ENCODE peak calls at places on chromosome 7, in eight cellular contexts. T is GM23248, G is hepatocyte, U is IMR-90, D is mucosa of descending colon, V is fibroblast of pulmonary artery, M is esophagus squamous epithelium, B is sigmoid colon. F is an unnamed sample.

GRCh38 chr7:20558963-20559716 is 56.3 kb upstream of the ABCB5 start:
- DNase-seq in B (no peak), M (no peak), G (no peak), V (no peak), D (no peak), T (no peak), U (no peak), F (no peak)

GRCh38 chr7:7791523-7791922 is 73.1 kb upstream of the RPA3 start:
- DNase-seq in V (no peak), G (no peak), U (no peak), B (no peak), D (no peak), T (peak), M (no peak), F (no peak)

GRCh38 chr7:44324204-44325126 is 929 bp downstream of the CAMK2B start:
- DNase-seq in B (no peak), T (peak), G (no peak), U (no peak), V (no peak), D (no peak), M (no peak), F (no peak)

GRCh38 chr7:107891619-107892366 is 810 bp downstream of the DLD start:
- DNase-seq in D (no peak), B (no peak), G (no peak), M (no peak), T (peak), V (peak), U (peak), F (no peak)

GRCh38 chr7:76069238-76069638 is 21.3 kb downstream of the MDH2 start:
- DNase-seq in V (peak), M (no peak), D (peak), T (peak), G (peak), B (peak), U (peak), F (no peak)

GRCh38 chr7:95263803-95264202 is 60.5 kb downstream of the PON1 start:
- DNase-seq in U (no peak), D (no peak), B (no peak), T (no peak), M (no peak), V (no peak), G (no peak), F (no peak)

GRCh38 chr7:18693401-18693800 is 197.9 kb downstream of the HDAC9 start:
- DNase-seq in G (peak), V (peak), U (peak), T (peak), M (no peak), D (peak), B (peak), F (no peak)

GRCh38 chr7:66950311-66950710 is 29.3 kb downstream of the TMEM248 start:
- DNase-seq in T (no peak), U (peak), B (no peak), G (no peak), M (no peak), V (no peak), D (no peak), F (no peak)

GRCh38 chr7:154907651-154908620 is 95.0 kb downstream of the PAXIP1 start:
- DNase-seq in D (no peak), G (no peak), M (no peak), U (no peak), B (peak), T (no peak), V (no peak), F (peak)

GRCh38 chr7:150415161-150416160 is 35.0 kb upstream of the GIMAP8 start:
- DNase-seq in G (no peak), M (no peak), B (no peak), T (no peak), V (no peak), U (no peak), D (peak), F (no peak)

GRCh38 chr7:150367187-150367510 is 1.5 kb upstream of the REPIN1 start:
- DNase-seq in G (no peak), B (no peak), U (no peak), T (no peak), V (no peak), D (no peak), M (no peak), F (no peak)

GRCh38 chr7:45920543-45921380 is at the start of gene IGFBP3:
- DNase-seq in D (peak), M (no peak), U (peak), G (peak), T (peak), B (no peak), V (peak), F (no peak)

GRCh38 chr7:128697301-128697905 is 25.3 kb downstream of the GARIN1A start:
- DNase-seq in T (peak), B (peak), U (peak), G (peak), V (peak), M (peak), D (peak), F (peak)

GRCh38 chr7:149664666-149665065 is 108.7 kb downstream of the ZNF467 start:
- DNase-seq in T (no peak), G (no peak), V (no peak), B (no peak), D (no peak), M (no peak), U (no peak), F (no peak)

GRCh38 chr7:12207046-12207445 is 4.0 kb upstream of the TMEM106B start:
- DNase-seq in G (no peak), D (no peak), V (no peak), M (no peak), U (no peak), T (no peak), B (no peak), F (no peak)

GRCh38 chr7:76327610-76328009 is 25.1 kb downstream of the HSPB1 start:
- DNase-seq in M (no peak), T (no peak), G (no peak), V (no peak), D (no peak), U (no peak), B (peak), F (peak)

GRCh38 chr7:17814058-17814457 is 126.2 kb downstream of the SNX13 start:
- DNase-seq in T (no peak), D (no peak), V (no peak), B (no peak), G (no peak), M (no peak), U (no peak), F (no peak)

GRCh38 chr7:129784783-129785456 is 167.8 kb downstream of the UBE2H start:
- DNase-seq in D (peak), T (no peak), B (no peak), M (no peak), V (no peak), U (no peak), G (no peak), F (no peak)

GRCh38 chr7:107579881-107580715 is at the start of gene BCAP29:
- DNase-seq in B (peak), U (peak), T (peak), V (peak), M (peak), D (peak), G (peak), F (peak)

GRCh38 chr7:117133125-117133524 is 179.8 kb downstream of the ST7 start:
- DNase-seq in V (no peak), G (no peak), D (no peak), B (no peak), M (no peak), U (no peak), T (no peak), F (no peak)

GRCh38 chr7:36784991-36785940 is 61.0 kb upstream of the AOAH start:
- DNase-seq in B (peak), U (no peak), G (no peak), D (peak), M (no peak), T (no peak), V (peak), F (peak)

GRCh38 chr7:54774785-54775740 is 16.1 kb upstream of the SEC61G start:
- DNase-seq in V (no peak), B (no peak), G (no peak), U (no peak), T (no peak), M (no peak), D (no peak), F (no peak)

GRCh38 chr7:71682841-71683341 is 550.9 kb downstream of the GALNT17 start:
- DNase-seq in U (no peak), G (peak), B (no peak), V (no peak), M (no peak), D (peak), T (no peak), F (no peak)

GRCh38 chr7:47197508-47197907 is 384.4 kb downstream of the TNS3 start:
- DNase-seq in U (no peak), T (no peak), B (no peak), D (no peak), M (no peak), V (no peak), G (no peak), F (no peak)

GRCh38 chr7:131553906-131554305 is 2.5 kb downstream of the PODXL start:
- DNase-seq in B (no peak), D (no peak), U (no peak), M (no peak), G (no peak), V (no peak), T (no peak), F (no peak)

GRCh38 chr7:131556912-131557457 is 557 bp upstream of the PODXL start:
- DNase-seq in M (no peak), U (no peak), T (no peak), G (no peak), B (no peak), D (no peak), V (no peak), F (no peak)

GRCh38 chr7:131556055-131556911 is at the start of gene PODXL:
- DNase-seq in D (peak), T (peak), B (peak), U (peak), V (peak), G (peak), M (no peak), F (no peak)

GRCh38 chr7:131555565-131556054 is 818 bp downstream of the PODXL start:
- DNase-seq in M (no peak), T (peak), B (peak), V (no peak), G (no peak), D (peak), U (no peak), F (no peak)

GRCh38 chr7:131554880-131555516 is 1.4 kb downstream of the PODXL start:
- DNase-seq in D (no peak), B (no peak), V (no peak), U (no peak), G (no peak), T (no peak), M (no peak), F (no peak)
- H3K4me3 ChIP-seq in D (no peak), B (peak), V (no peak), U (no peak), G (peak), T (peak), M (peak), F (no peak)

GRCh38 chr7:5284304-5285281 is 1.9 kb downstream of the SLC29A4 start:
- DNase-seq in M (no peak), D (peak), T (no peak), G (peak), B (no peak), V (no peak), U (no peak), F (peak)
- H3K4me3 ChIP-seq in M (no peak), D (no peak), T (no peak), G (no peak), B (no peak), V (no peak), U (no peak), F (no peak)

GRCh38 chr7:14687241-14687640 is 215.3 kb downstream of the DGKB start:
- DNase-seq in V (no peak), M (no peak), B (no peak), U (no peak), T (no peak), D (no peak), G (no peak), F (no peak)

GRCh38 chr7:14690075-14690474 is 212.5 kb downstream of the DGKB start:
- DNase-seq in U (no peak), B (no peak), V (no peak), D (no peak), T (no peak), G (no peak), M (no peak), F (no peak)

GRCh38 chr7:14688208-14688607 is 214.3 kb downstream of the DGKB start:
- DNase-seq in U (no peak), M (no peak), D (no peak), B (no peak), V (no peak), T (no peak), G (no peak), F (no peak)

GRCh38 chr7:14685112-14685511 is 217.4 kb downstream of the DGKB start:
- DNase-seq in B (no peak), D (no peak), V (no peak), U (no peak), M (no peak), G (no peak), T (no peak), F (no peak)

GRCh38 chr7:14687777-14688176 is 214.8 kb downstream of the DGKB start:
- DNase-seq in U (no peak), V (peak), M (no peak), T (no peak), G (no peak), D (no peak), B (no peak), F (no peak)
- H3K4me3 ChIP-seq in U (no peak), V (no peak), M (no peak), T (no peak), G (no peak), D (no peak), B (no peak), F (no peak)

DNA sequence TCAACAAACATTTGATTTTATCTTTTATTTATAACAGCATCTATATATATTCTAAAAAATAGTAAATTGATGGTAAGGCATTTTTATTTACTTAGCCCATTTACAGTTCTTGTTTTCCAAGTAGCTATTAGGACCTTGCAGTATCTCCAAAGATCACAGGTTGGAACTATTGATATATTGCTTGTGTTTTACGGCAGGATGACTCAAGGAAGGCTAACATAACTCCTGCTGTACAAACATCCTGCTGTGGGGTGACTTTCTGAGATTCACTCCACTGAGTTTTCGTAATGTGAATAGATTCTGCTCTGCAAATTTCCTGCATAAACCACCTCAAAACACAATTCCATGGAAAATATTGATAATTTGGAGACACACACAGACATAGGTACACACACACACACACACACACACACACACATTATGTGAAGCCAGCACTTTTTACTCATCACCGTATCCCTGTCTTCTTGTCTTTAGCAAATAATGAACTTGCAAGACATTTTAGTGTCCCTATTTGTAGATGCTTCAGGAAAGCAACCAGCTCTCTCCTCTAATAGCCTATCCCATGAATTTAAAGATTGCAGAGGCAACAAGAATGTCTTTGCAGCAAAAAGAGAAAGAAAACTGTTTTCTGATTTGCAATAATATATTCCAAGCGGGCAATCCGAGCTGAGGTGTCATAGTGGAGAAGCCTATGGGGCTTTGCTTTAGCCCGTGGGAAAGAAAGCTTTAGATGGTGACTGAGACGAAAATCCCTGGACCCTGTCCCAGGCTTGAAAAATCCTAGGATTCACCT is 722 bp downstream of the AGR2 start:
- DNase-seq in U (peak), T (no peak), V (no peak), B (no peak), G (no peak), M (no peak), D (peak), F (no peak)
- H3K4me3 ChIP-seq in U (no peak), T (no peak), V (no peak), B (no peak), G (peak), M (peak), D (peak), F (no peak)

GRCh38 chr7:34656036-34656435 is 2.0 kb upstream of the NPSR1 start:
- DNase-seq in M (no peak), G (no peak), D (no peak), T (no peak), B (no peak), U (no peak), V (no peak), F (no peak)

GRCh38 chr7:34652784-34653183 is 5.2 kb upstream of the NPSR1 start:
- DNase-seq in D (peak), T (peak), V (no peak), M (no peak), B (no peak), U (no peak), G (peak), F (no peak)

GRCh38 chr7:34653787-34654186 is 4.2 kb upstream of the NPSR1 start:
- DNase-seq in G (no peak), M (no peak), B (no peak), T (no peak), D (no peak), U (no peak), V (no peak), F (no peak)

GRCh38 chr7:34657632-34658268 is at the start of gene NPSR1:
- DNase-seq in D (no peak), U (no peak), M (no peak), B (no peak), T (no peak), V (no peak), G (no peak), F (no peak)

DNA sequence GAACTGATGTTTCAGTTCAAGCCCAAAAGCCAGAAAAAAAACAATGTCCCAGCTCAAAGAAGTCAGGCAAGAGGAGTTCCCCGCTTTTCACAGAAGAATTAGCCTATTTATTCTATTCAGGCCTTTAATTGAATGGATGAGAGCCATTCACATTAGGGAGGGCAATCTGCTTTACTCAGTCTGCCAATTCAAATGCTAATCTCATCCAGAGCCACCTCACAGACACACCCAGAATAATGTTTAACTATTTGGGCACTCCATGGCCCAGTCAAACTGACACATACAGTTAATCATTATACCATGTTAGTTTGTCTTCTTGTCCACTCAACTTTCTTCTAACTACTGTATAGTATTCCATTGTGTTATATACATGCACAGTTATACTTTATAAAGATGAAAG is 2.6 kb upstream of the NPSR1 start:
- DNase-seq in D (no peak), T (no peak), U (no peak), G (no peak), M (no peak), B (no peak), V (no peak), F (no peak)
- H3K4me3 ChIP-seq in D (no peak), T (no peak), U (no peak), G (no peak), M (no peak), B (no peak), V (no peak), F (no peak)

DNA sequence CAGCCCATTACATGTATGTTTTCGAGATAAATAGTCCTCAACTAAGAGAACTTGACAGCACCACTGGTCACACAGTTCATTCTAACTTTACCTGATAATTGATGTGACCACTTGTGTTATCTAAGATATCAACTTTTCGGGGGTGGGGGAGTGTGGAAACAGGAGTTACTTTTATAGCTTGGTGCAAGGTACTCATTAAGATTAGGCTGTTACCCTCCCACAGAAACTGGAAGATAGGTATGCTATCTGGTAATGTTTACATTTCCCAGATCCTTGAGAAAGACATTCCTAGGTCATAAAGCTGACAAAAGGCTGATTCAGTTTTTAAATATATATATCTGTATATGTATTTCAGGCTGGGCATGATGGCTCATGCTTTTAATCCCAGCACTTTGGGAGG is 11.1 kb downstream of the ERVW-1 start:
- DNase-seq in M (no peak), T (no peak), U (no peak), V (no peak), B (no peak), D (no peak), G (peak), F (no peak)
- H3K4me3 ChIP-seq in M (no peak), T (no peak), U (no peak), V (no peak), B (no peak), D (no peak), G (no peak), F (no peak)

DNA sequence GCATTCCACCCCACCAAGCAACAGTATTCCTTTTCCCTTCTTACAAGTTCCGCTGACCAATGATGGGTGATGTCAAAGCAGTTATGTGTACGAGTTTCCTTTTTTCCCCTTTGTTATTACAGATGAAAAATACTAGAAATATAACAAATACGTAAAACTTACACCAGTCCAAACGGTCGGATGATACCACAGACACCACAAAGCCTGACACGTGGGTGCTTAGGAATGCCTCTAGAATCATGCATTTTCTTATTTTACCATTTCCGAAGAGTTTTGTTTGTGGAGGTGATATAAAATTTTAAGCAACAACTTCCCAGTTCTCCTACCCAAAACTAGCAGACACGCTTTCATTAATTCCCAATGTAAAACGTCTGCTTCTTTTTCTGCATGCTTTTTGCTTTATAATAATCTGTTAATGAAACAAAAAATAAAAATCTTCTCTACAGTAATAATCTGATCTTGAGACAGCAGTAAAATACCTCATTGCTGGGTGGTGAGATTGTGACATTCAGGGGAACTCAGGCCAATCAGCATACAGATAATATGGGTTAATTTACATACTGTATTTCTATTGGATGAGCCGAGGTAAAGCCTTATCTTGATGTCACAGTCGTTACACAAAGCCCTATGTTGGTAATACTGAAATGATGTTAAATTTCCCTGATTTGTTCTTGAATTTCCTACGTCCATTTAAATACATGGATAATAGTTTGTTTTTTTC is 811 bp upstream of the GPR85 start:
- DNase-seq in U (peak), M (no peak), G (peak), T (peak), D (no peak), B (no peak), V (peak), F (peak)
- H3K4me3 ChIP-seq in U (peak), M (peak), G (no peak), T (peak), D (no peak), B (peak), V (peak), F (no peak)

F was measured in Jurkat, Clone E6-1.